ENCODE peak calls at places on chromosomes 16 and 17, in seven cellular contexts. One of them, this sample, is unnamed.

GRCh38 chr17:82257473-82257872 is 16.0 kb downstream of the CSNK1D start:
- DNase-seq in GM12878: no peak
- DNase-seq in HepG2: no peak
- DNase-seq in H1: no peak
- DNase-seq in HCT116: no peak
- DNase-seq in SK-N-SH: peak
- DNase-seq in K562: peak
- DNase-seq in this sample: no peak

GRCh38 chr17:7479139-7479388 is 367 bp downstream of the ZBTB4 start:
- DNase-seq in HepG2: no peak
- DNase-seq in SK-N-SH: no peak
- DNase-seq in GM12878: no peak
- DNase-seq in HCT116: no peak
- DNase-seq in H1: no peak
- DNase-seq in K562: no peak
- DNase-seq in this sample: no peak

GRCh38 chr16:70553175-70553574 is 29.6 kb downstream of the SF3B3 start:
- DNase-seq in H1: no peak
- DNase-seq in HepG2: no peak
- DNase-seq in GM12878: no peak
- DNase-seq in HCT116: no peak
- DNase-seq in SK-N-SH: no peak
- DNase-seq in K562: no peak
- DNase-seq in this sample: no peak

GRCh38 chr16:24609740-24610420 is 70.5 kb downstream of the RBBP6 start:
- DNase-seq in HepG2: peak
- DNase-seq in K562: no peak
- DNase-seq in GM12878: no peak
- DNase-seq in H1: no peak
- DNase-seq in HCT116: no peak
- DNase-seq in SK-N-SH: peak
- DNase-seq in this sample: peak

GRCh38 chr17:30831663-30832437 is at the start of gene ATAD5:
- DNase-seq in GM12878: peak
- DNase-seq in HCT116: peak
- DNase-seq in HepG2: peak
- DNase-seq in H1: peak
- DNase-seq in SK-N-SH: peak
- DNase-seq in K562: peak
- DNase-seq in this sample: peak

GRCh38 chr16:14527411-14528044 is 102.5 kb downstream of the PARN start:
- DNase-seq in H1: no peak
- DNase-seq in HCT116: no peak
- DNase-seq in SK-N-SH: no peak
- DNase-seq in K562: no peak
- DNase-seq in HepG2: no peak
- DNase-seq in GM12878: no peak
- DNase-seq in this sample: no peak

GRCh38 chr17:35898283-35899070 is 18.3 kb upstream of the CCL5 start:
- DNase-seq in HCT116: no peak
- DNase-seq in GM12878: no peak
- DNase-seq in K562: no peak
- DNase-seq in HepG2: no peak
- DNase-seq in SK-N-SH: no peak
- DNase-seq in H1: no peak
- DNase-seq in this sample: no peak

GRCh38 chr17:61157246-61157887 is 242.3 kb upstream of the TBX2 start:
- DNase-seq in K562: no peak
- DNase-seq in HepG2: no peak
- DNase-seq in SK-N-SH: peak
- DNase-seq in HCT116: no peak
- DNase-seq in H1: no peak
- DNase-seq in GM12878: no peak
- DNase-seq in this sample: peak

GRCh38 chr16:5010576-5011329 is 23.0 kb downstream of the NAGPA start:
- DNase-seq in K562: no peak
- DNase-seq in H1: no peak
- DNase-seq in HCT116: no peak
- DNase-seq in GM12878: no peak
- DNase-seq in SK-N-SH: no peak
- DNase-seq in HepG2: peak
- DNase-seq in this sample: no peak

GRCh38 chr17:73595068-73595865 is 49.0 kb downstream of the SDK2 start:
- DNase-seq in K562: peak
- DNase-seq in GM12878: no peak
- DNase-seq in H1: no peak
- DNase-seq in HepG2: no peak
- DNase-seq in SK-N-SH: peak
- DNase-seq in HCT116: no peak
- DNase-seq in this sample: peak

GRCh38 chr17:4304417-4305027 is 40.7 kb upstream of the ANKFY1 start:
- DNase-seq in SK-N-SH: peak
- DNase-seq in HepG2: peak
- DNase-seq in HCT116: peak
- DNase-seq in GM12878: no peak
- DNase-seq in K562: peak
- DNase-seq in H1: no peak
- DNase-seq in this sample: peak

GRCh38 chr17:31604936-31605335 is 213.5 kb downstream of the RAB11FIP4 start:
- DNase-seq in HCT116: no peak
- DNase-seq in GM12878: no peak
- DNase-seq in SK-N-SH: no peak
- DNase-seq in H1: no peak
- DNase-seq in HepG2: no peak
- DNase-seq in K562: no peak
- DNase-seq in this sample: no peak

GRCh38 chr17:1188812-1189211 is 9.0 kb upstream of the ABR start:
- DNase-seq in H1: no peak
- DNase-seq in HepG2: no peak
- DNase-seq in HCT116: no peak
- DNase-seq in SK-N-SH: no peak
- DNase-seq in GM12878: no peak
- DNase-seq in K562: no peak
- DNase-seq in this sample: no peak

GRCh38 chr17:64653985-64654355 is 8.1 kb downstream of the SMURF2 start:
- DNase-seq in K562: no peak
- DNase-seq in H1: no peak
- DNase-seq in GM12878: no peak
- DNase-seq in HCT116: no peak
- DNase-seq in SK-N-SH: no peak
- DNase-seq in HepG2: no peak
- DNase-seq in this sample: no peak

GRCh38 chr16:79415983-79416641 is 184.4 kb downstream of the MAF start:
- DNase-seq in HepG2: no peak
- DNase-seq in SK-N-SH: no peak
- DNase-seq in HCT116: no peak
- DNase-seq in GM12878: no peak
- DNase-seq in H1: no peak
- DNase-seq in K562: no peak
- DNase-seq in this sample: no peak

GRCh38 chr16:57949013-57949412 is 21.9 kb downstream of the CNGB1 start:
- DNase-seq in K562: no peak
- DNase-seq in GM12878: no peak
- DNase-seq in SK-N-SH: no peak
- DNase-seq in HCT116: no peak
- DNase-seq in H1: no peak
- DNase-seq in HepG2: no peak
- DNase-seq in this sample: no peak

GRCh38 chr16:49825006-49825405 is 30.9 kb downstream of the ZNF423 start:
- DNase-seq in SK-N-SH: no peak
- DNase-seq in GM12878: no peak
- DNase-seq in H1: no peak
- DNase-seq in HepG2: no peak
- DNase-seq in K562: no peak
- DNase-seq in HCT116: no peak
- DNase-seq in this sample: no peak

GRCh38 chr16:78281115-78281514 is 181.7 kb downstream of the WWOX start:
- DNase-seq in K562: no peak
- DNase-seq in GM12878: no peak
- DNase-seq in H1: no peak
- DNase-seq in HepG2: no peak
- DNase-seq in SK-N-SH: no peak
- DNase-seq in HCT116: no peak
- DNase-seq in this sample: no peak

GRCh38 chr17:40495140-40495539 is 6.3 kb downstream of the TNS4 start:
- DNase-seq in H1: no peak
- DNase-seq in GM12878: no peak
- DNase-seq in SK-N-SH: no peak
- DNase-seq in HCT116: no peak
- DNase-seq in HepG2: no peak
- DNase-seq in K562: no peak
- DNase-seq in this sample: no peak

DNA sequence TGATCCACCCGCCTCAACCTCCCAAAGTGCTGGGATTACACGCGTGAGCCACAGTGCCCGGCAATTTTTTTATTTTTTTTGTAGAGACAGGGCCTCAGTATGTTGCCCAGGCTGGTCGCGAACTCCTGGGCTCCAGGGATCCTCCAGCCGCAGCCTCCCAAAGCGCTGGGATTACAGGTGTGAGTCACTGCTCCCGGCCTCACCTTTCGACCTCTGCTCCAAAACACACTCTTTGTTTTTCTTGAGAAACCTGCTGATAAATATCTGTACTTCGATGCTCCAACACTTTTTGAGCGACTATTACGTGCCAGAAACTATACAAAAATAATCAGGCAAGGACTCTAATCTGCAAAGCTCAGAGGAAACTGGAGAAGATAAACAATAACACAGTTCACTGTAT is 1.0 kb downstream of the MED1 start:
- DNase-seq in HCT116: no peak
- DNase-seq in HepG2: peak
- DNase-seq in GM12878: no peak
- DNase-seq in H1: no peak
- DNase-seq in SK-N-SH: no peak
- DNase-seq in K562: no peak
- DNase-seq in this sample: no peak
- TF ChIP-seq JUND in HCT116: no peak
- TF ChIP-seq JUND in HepG2: peak
- TF ChIP-seq JUND in GM12878: no peak
- TF ChIP-seq JUND in H1: no peak
- TF ChIP-seq JUND in SK-N-SH: no peak
- TF ChIP-seq JUND in K562: no peak
- TF ChIP-seq JUND in this sample: no peak

DNA sequence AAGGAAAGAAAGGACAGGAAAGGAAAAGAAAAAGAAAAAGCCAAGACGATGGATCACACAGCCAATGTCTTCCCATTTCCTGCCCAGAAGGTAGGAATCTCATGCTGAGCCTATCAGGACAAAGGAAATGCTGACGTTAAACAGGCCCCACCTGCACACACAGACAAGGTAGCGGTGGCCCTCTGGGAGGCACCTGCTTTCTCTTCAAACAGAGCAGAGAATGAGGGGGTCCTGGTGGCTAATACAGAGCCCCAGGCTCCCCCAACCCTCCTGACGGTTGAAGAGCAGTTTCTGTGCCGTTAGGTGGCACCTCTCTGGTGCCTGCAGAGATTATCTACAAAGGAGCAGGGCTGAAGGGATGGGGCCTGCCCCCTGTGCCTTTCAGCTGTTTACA is 56.5 kb downstream of the ARHGAP27 start:
- DNase-seq in HepG2: no peak
- DNase-seq in HCT116: no peak
- DNase-seq in K562: no peak
- DNase-seq in H1: no peak
- DNase-seq in GM12878: no peak
- DNase-seq in SK-N-SH: no peak
- DNase-seq in this sample: no peak
- TF ChIP-seq JUND in HepG2: no peak
- TF ChIP-seq JUND in HCT116: no peak
- TF ChIP-seq JUND in K562: no peak
- TF ChIP-seq JUND in H1: no peak
- TF ChIP-seq JUND in GM12878: no peak
- TF ChIP-seq JUND in SK-N-SH: no peak
- TF ChIP-seq JUND in this sample: no peak

GRCh38 chr17:59154335-59154720 is 658 bp downstream of the SKA2 start:
- DNase-seq in GM12878: no peak
- DNase-seq in HCT116: no peak
- DNase-seq in H1: no peak
- DNase-seq in HepG2: peak
- DNase-seq in K562: peak
- DNase-seq in SK-N-SH: peak
- DNase-seq in this sample: no peak
- TF ChIP-seq JUND in GM12878: no peak
- TF ChIP-seq JUND in HCT116: no peak
- TF ChIP-seq JUND in H1: no peak
- TF ChIP-seq JUND in HepG2: no peak
- TF ChIP-seq JUND in K562: no peak
- TF ChIP-seq JUND in SK-N-SH: no peak
- TF ChIP-seq JUND in this sample: no peak

DNA sequence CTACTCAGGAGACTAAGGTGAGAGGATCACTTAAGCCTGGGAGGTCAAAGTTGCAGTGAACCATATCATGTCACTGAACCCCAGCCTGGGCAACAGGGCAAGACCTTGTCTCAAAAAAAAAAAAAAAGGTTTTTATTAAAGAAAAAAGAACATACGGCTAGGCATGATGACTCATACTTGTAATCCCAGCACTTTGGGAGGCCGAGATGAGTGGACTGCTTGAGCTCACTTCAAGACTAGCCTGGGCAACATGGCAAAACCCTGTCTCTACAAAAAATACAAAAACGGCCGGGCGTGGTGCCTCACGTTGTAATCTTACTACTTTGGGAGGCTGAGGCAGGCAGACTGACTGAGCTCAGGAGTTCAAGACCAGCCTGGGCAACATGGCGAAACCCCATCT is 38.4 kb downstream of the RANBP10 start:
- DNase-seq in GM12878: no peak
- DNase-seq in SK-N-SH: no peak
- DNase-seq in K562: no peak
- DNase-seq in HCT116: no peak
- DNase-seq in H1: no peak
- DNase-seq in HepG2: no peak
- DNase-seq in this sample: no peak
- TF ChIP-seq JUND in GM12878: no peak
- TF ChIP-seq JUND in SK-N-SH: peak
- TF ChIP-seq JUND in K562: no peak
- TF ChIP-seq JUND in HCT116: no peak
- TF ChIP-seq JUND in H1: no peak
- TF ChIP-seq JUND in HepG2: no peak
- TF ChIP-seq JUND in this sample: no peak

This sample was measured in T47D.